ENCODE peak calls at places on chromosomes 6 and 20, in eight cellular contexts. G, K, U, B, P, V, Y and O are unnamed samples.

GRCh38 chr6:32432050-32432450 is 7.6 kb upstream of the HLA-DRA start:
- DNase-seq in G (no peak), K (peak), V (no peak), B (no peak), P (no peak), Y (no peak), U (peak), O (peak)

GRCh38 chr20:45857836-45858250 is 429 bp downstream of the ZSWIM3 start:
- DNase-seq in K (no peak), U (peak), P (no peak), V (no peak), B (no peak), G (peak), Y (no peak), O (no peak)

GRCh38 chr20:5773589-5773988 is 23.4 kb downstream of the SHLD1 start:
- DNase-seq in B (no peak), G (no peak), K (no peak), V (no peak), Y (no peak), U (no peak), P (no peak), O (no peak)

GRCh38 chr20:44576297-44576696 is 6.1 kb upstream of the PKIG start:
- DNase-seq in Y (no peak), P (no peak), G (no peak), U (peak), K (no peak), V (no peak), B (no peak), O (no peak)

GRCh38 chr20:31862506-31862905 is 7.8 kb downstream of the DUSP15 start:
- DNase-seq in B (no peak), U (no peak), V (no peak), G (no peak), P (peak), K (no peak), Y (no peak), O (no peak)

GRCh38 chr6:130513770-130514169 is 148.0 kb downstream of the TMEM200A start:
- DNase-seq in V (no peak), U (no peak), B (no peak), Y (peak), G (peak), K (peak), P (no peak), O (peak)

GRCh38 chr6:31948753-31949413 is 3.0 kb downstream of the CFB start:
- DNase-seq in V (no peak), Y (no peak), B (no peak), P (peak), U (no peak), K (no peak), G (no peak), O (no peak)

GRCh38 chr6:111527367-111527766 is 44.3 kb upstream of the REV3L start:
- DNase-seq in V (no peak), U (no peak), K (no peak), Y (no peak), B (no peak), G (no peak), P (no peak), O (no peak)

GRCh38 chr6:97947841-97948240 is 664.8 kb upstream of the MMS22L start:
- DNase-seq in U (peak), G (no peak), Y (no peak), P (peak), V (no peak), K (no peak), B (peak), O (no peak)

GRCh38 chr6:100479180-100480035 is 14.7 kb upstream of the SIM1 start:
- DNase-seq in P (no peak), B (no peak), G (peak), K (peak), U (peak), Y (no peak), V (no peak), O (no peak)

GRCh38 chr6:21208114-21208795 is 385.3 kb upstream of the SOX4 start:
- DNase-seq in V (no peak), U (no peak), K (no peak), B (no peak), G (no peak), Y (no peak), P (no peak), O (no peak)

GRCh38 chr6:32967151-32968091 is 973 bp upstream of the BRD2 start:
- DNase-seq in U (peak), P (no peak), Y (no peak), V (no peak), G (no peak), K (no peak), B (no peak), O (no peak)

GRCh38 chr6:15369838-15370237 is 124.0 kb downstream of the JARID2 start:
- DNase-seq in G (no peak), K (no peak), U (no peak), Y (no peak), B (no peak), P (no peak), V (no peak), O (no peak)

GRCh38 chr20:17499041-17499440 is 32.1 kb downstream of the BFSP1 start:
- DNase-seq in V (no peak), U (peak), Y (no peak), G (no peak), B (no peak), P (no peak), K (no peak), O (no peak)

GRCh38 chr6:75431379-75431778 is 62.2 kb downstream of the FILIP1 start:
- DNase-seq in K (no peak), B (no peak), P (peak), V (peak), G (no peak), Y (no peak), U (no peak), O (no peak)

GRCh38 chr6:19669206-19669605 is 168.0 kb upstream of the ID4 start:
- DNase-seq in V (no peak), G (no peak), P (no peak), K (no peak), Y (no peak), U (no peak), B (no peak), O (no peak)

GRCh38 chr20:56774873-56775272 is 145.8 kb downstream of the TFAP2C start:
- DNase-seq in K (no peak), Y (no peak), B (no peak), P (no peak), V (no peak), G (no peak), U (no peak), O (no peak)

GRCh38 chr6:88605271-88605670 is 358.1 kb downstream of the RNGTT start:
- DNase-seq in K (no peak), U (no peak), V (no peak), P (no peak), B (no peak), G (no peak), Y (no peak), O (no peak)

GRCh38 chr6:1286972-1287600 is 24.8 kb upstream of the FOXQ1 start:
- DNase-seq in V (no peak), K (no peak), Y (no peak), U (no peak), B (peak), P (no peak), G (no peak), O (no peak)

GRCh38 chr20:25038103-25038410 is 19.9 kb downstream of the ACSS1 start:
- DNase-seq in U (no peak), G (no peak), V (no peak), P (no peak), B (no peak), K (no peak), Y (no peak), O (no peak)
- H3K27ac ChIP-seq in U (no peak), G (no peak), V (peak), P (peak), B (peak), K (no peak), Y (peak), O (no peak)

GRCh38 chr20:52192296-52193007 is 873 bp upstream of the ZFP64 start:
- DNase-seq in G (peak), K (no peak), Y (no peak), U (peak), B (no peak), V (peak), P (peak), O (no peak)
- H3K27ac ChIP-seq in G (peak), K (peak), Y (peak), U (peak), B (peak), V (peak), P (peak), O (peak)

DNA sequence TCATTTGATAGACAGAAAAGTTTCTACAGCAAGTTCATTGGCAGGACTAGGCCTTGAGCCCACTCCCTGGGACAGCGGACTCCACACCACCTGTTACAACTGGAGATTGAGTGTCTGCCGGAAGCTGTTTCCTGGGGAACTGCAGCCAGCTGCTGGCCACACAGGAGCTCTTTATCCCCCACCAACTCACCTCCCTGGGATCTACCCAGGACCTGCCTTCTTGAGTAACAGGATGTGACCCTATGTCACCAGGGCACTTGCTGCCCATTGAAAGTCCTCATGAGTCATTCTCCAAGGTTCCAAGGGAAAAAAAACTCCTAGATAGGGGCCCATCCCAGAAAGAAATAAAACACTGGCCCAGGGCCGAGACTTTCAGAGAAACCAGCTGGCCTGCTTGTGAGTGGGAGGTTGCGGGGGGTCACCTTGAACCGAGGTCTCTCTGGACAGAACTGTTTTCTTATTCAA is 37.4 kb upstream of the SLC9A8 start:
- DNase-seq in B (peak), G (no peak), P (peak), Y (no peak), U (peak), K (no peak), V (peak), O (no peak)
- H3K27ac ChIP-seq in B (peak), G (no peak), P (peak), Y (no peak), U (no peak), K (no peak), V (peak), O (no peak)

DNA sequence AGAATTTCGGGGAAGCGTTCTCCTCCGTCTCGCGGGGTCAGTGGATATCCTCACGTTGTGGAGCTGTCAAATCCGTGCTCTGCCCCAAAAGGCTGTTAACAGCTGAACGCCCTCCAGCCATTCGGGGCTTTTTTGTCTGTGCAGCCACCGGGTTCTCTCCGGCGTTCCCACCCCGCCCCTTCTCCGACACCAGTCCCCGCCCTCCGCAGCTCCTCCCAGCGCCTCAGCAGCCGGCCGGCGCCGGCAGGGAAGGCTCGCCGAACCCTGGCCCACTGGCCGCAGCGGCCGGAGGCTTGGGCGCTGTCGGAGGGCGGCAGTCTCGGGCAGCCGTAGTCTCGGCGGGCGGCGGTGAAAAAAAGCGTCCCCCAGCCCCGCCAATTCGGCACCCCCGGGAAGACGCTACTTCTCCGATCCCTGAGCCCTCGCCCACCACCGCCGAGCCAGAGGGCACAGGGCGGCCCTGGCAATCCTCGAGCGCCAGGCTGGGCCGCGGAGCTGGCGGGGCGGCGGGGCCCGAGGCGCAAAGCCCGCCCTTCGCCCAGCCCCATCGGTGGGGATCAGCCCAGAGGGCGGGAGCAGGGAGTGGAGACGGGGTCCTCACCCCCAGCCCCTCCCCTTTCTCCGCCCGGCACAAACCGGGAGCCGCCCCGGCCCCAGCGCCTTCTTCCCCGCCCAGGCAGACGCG is at the start of gene SESN1:
- DNase-seq in U (peak), V (peak), K (peak), B (peak), Y (peak), P (peak), G (peak), O (peak)
- H3K27ac ChIP-seq in U (peak), V (peak), K (peak), B (peak), Y (peak), P (peak), G (peak), O (peak)

GRCh38 chr6:136426627-136427377 is 123.4 kb downstream of the MAP7 start:
- DNase-seq in P (no peak), Y (no peak), V (no peak), G (no peak), U (no peak), K (no peak), B (no peak), O (no peak)

GRCh38 chr6:136427378-136427717 is 122.9 kb downstream of the MAP7 start:
- DNase-seq in P (no peak), B (no peak), K (no peak), V (no peak), G (no peak), U (no peak), Y (no peak), O (no peak)

GRCh38 chr6:136429264-136429663 is 121.0 kb downstream of the MAP7 start:
- DNase-seq in G (no peak), V (no peak), P (no peak), K (no peak), B (no peak), U (no peak), Y (no peak), O (no peak)

GRCh38 chr6:136425793-136426192 is 124.4 kb downstream of the MAP7 start:
- DNase-seq in P (no peak), U (no peak), K (no peak), Y (no peak), B (no peak), G (no peak), V (no peak), O (no peak)

GRCh38 chr6:136429681-136430080 is 120.5 kb downstream of the MAP7 start:
- DNase-seq in K (no peak), Y (no peak), V (no peak), G (no peak), P (no peak), U (no peak), B (no peak), O (no peak)
- H3K27ac ChIP-seq in K (no peak), Y (no peak), V (no peak), G (no peak), P (no peak), U (no peak), B (peak), O (no peak)

DNA sequence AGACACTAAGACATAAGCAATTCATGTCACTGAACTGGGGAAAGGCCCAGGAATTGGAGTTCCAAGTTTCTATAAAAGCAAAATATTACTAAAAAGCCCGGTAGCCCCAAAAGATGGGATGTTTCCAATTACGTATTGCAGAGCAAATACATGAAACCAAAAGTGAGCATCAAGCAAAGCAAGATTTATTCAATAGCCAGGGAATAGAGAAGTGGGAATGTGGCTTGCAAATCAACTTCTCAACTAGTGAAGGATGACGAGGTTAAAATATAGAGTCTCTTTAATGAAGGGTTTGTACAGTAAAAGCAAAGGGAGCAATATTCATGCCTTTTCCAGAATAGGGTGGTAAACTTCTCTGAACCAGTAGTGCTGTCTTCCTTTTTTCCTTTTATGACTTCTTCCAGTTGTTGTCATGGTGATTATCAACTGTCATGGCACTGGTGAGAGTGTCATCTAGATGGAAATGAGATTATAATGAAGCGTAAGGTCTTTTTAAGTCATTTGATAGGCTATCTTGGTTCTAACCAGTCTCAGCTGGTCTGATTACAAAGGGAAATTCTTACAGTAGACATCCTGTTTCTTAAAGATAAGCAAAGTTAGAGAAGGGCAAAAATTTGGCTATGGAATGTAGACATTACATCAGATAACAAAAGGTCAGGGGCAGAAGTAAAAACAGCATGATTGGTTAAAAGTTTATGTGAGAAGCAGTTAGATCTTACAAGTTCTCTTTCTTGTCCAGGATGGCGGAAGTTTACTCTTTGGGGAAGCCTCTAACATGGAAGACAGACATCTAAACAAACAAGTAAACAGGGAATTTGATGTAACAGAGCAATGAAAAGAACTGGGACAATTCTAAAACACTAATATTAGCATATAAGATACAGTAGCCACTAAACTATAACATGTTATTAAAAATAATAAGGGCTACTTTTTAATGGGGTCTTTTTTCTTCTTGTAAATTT is 96.9 kb downstream of the TBX18 start:
- DNase-seq in Y (no peak), B (no peak), K (no peak), U (peak), P (no peak), V (no peak), G (no peak), O (no peak)
- H3K27ac ChIP-seq in Y (no peak), B (no peak), K (no peak), U (no peak), P (no peak), V (no peak), G (no peak), O (no peak)